ENCODE peak calls at places on chromosomes 6 and 20, in nine cellular contexts. Z is cardiac muscle cell, O is mammary epithelial cell, E is heart right ventricle, X is dorsolateral prefrontal cortex, Q is cardiac fibroblast, U is osteoblast, T is GM23338, W is endodermal cell. D is an unnamed sample.

GRCh38 chr6:135212020-135212806 is 31.1 kb downstream of the MYB start:
- DNase-seq in Z (no peak), O (peak; percentile 81), E (no peak), X (no peak), Q (no peak), U (peak; percentile 82), T (no peak), W (no peak), D (peak; percentile 88)

GRCh38 chr6:125444234-125444949 is 142.6 kb upstream of the HDDC2 start:
- DNase-seq in Z (peak; percentile 29), O (no peak), E (peak; percentile 82), X (no peak), Q (peak; percentile 7), U (peak; percentile 26), T (no peak), W (no peak), D (peak; percentile 32)

GRCh38 chr6:83808005-83808404 is 45.2 kb upstream of the RIPPLY2 start:
- DNase-seq in Z (no peak), O (no peak), E (no peak), X (no peak), Q (no peak), U (no peak), T (no peak), W (no peak), D (no peak)

GRCh38 chr6:111838749-111839484 is 34.3 kb downstream of the FYN start:
- DNase-seq in Z (no peak), O (no peak), E (no peak), X (no peak), Q (no peak), U (no peak), T (no peak), W (no peak), D (peak; percentile 73)

GRCh38 chr6:157989541-157990289 is 8.1 kb downstream of the SYNJ2 start:
- DNase-seq in Z (peak; percentile 46), O (peak; percentile 68), E (peak; percentile 63), X (peak; percentile 68), Q (peak; percentile 41), U (no peak), T (peak; percentile 38), W (peak; percentile 66), D (peak; percentile 32)

GRCh38 chr20:58829531-58829941 is 21.2 kb downstream of the GNAS-AS1 start:
- DNase-seq in Z (peak; percentile 25), O (no peak), E (peak; percentile 49), X (no peak), Q (no peak), U (peak; percentile 77), T (no peak), W (no peak), D (no peak)

GRCh38 chr6:156828280-156828703 is 51.1 kb downstream of the ARID1B start:
- DNase-seq in Z (peak; percentile 67), O (peak; percentile 93), E (no peak), X (no peak), Q (peak; percentile 92), U (peak; percentile 93), T (no peak), W (no peak), D (peak; percentile 88)

GRCh38 chr6:147209762-147210449 is 5.7 kb downstream of the STXBP5 start:
- DNase-seq in Z (peak; percentile 42), O (no peak), E (no peak), X (no peak), Q (no peak), U (no peak), T (no peak), W (no peak), D (no peak)

GRCh38 chr6:126020305-126021050 is 34.1 kb downstream of the TRMT11 start:
- DNase-seq in Z (no peak), O (no peak), E (no peak), X (no peak), Q (peak; percentile 49), U (peak; percentile 17), T (no peak), W (no peak), D (no peak)

GRCh38 chr6:165848099-165848461 is 185.0 kb upstream of the PDE10A start:
- DNase-seq in Z (no peak), O (no peak), E (no peak), X (no peak), Q (no peak), U (no peak), T (peak; percentile 66), W (peak; percentile 83), D (no peak)

GRCh38 chr6:165847407-165848098 is 184.5 kb upstream of the PDE10A start:
- DNase-seq in Z (peak; percentile 92), O (no peak), E (peak; percentile 42), X (no peak), Q (peak; percentile 56), U (no peak), T (no peak), W (peak; percentile 42), D (peak; percentile 77)

GRCh38 chr6:165844801-165845364 is 181.8 kb upstream of the PDE10A start:
- DNase-seq in Z (no peak), O (no peak), E (no peak), X (no peak), Q (no peak), U (no peak), T (no peak), W (no peak), D (peak; percentile 12)

GRCh38 chr6:165845488-165845887 is 182.4 kb upstream of the PDE10A start:
- DNase-seq in Z (peak; percentile 49), O (no peak), E (no peak), X (no peak), Q (no peak), U (no peak), T (no peak), W (no peak), D (peak; percentile 74)

DNA sequence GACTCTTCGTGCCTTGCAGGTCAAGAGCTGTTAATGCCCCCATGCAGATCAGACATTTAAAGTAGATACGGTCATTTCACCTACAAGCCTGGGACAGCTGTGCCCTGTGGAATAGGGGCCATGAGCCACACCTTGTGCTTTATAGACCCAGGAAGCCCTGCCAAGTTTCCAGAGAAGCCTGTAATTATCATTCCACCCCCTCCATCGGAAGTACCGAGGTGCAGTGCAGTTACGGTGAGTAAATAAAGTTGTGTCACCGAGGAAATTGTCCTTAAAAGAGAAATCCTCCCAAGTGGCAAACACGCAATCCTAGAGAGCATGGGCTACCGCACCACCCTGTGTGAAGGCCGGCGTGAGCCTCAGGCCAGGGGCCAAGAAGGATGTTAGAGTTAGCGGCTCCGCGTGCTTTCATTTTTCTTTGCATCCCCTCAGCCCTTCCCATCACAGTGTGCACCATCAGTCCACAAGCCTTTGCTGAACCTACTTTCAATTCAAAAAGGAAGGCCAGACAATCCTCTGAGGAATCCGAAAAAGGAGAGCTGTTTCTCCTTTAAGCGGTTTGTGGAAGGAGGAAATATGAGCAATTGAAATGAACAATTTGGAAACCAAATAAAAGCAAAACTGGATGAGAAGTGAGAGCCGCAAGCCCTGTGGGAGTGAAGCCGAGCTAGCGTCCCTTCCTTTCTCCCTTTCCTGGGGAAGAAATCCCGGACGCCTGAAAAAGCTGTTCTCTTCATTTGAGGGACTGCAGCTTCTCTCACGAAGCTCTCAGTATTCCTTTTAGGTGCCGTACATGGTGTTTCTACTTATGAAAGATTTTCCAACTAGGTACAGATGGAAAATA is 183.3 kb upstream of the PDE10A start:
- DNase-seq in Z (no peak), O (no peak), E (no peak), X (no peak), Q (peak; percentile 33), U (no peak), T (no peak), W (no peak), D (peak; percentile 29)
- H3K4me3 ChIP-seq in Z (no peak overlapping the region), O (no peak overlapping the region), E (peak overlapping the region; percentile 9), X (peak overlapping the region; percentile 8), Q (no peak overlapping the region), U (peak overlapping the region; percentile 70), T (no peak overlapping the region), W (no peak overlapping the region), D (peak overlapping the region; percentile 31)

GRCh38 chr6:165231581-165232276 is 77.7 kb downstream of the C6orf118 start:
- DNase-seq in Z (peak; percentile 72), O (peak; percentile 0), E (peak; percentile 22), X (no peak), Q (peak; percentile 66), U (peak; percentile 52), T (peak; percentile 54), W (peak; percentile 61), D (peak; percentile 24)

GRCh38 chr6:165229216-165229615 is 80.2 kb downstream of the C6orf118 start:
- DNase-seq in Z (no peak), O (no peak), E (no peak), X (no peak), Q (no peak), U (no peak), T (peak; percentile 23), W (no peak), D (no peak)

GRCh38 chr6:165232277-165232654 is 77.1 kb downstream of the C6orf118 start:
- DNase-seq in Z (no peak), O (no peak), E (no peak), X (no peak), Q (no peak), U (no peak), T (no peak), W (no peak), D (no peak)

GRCh38 chr6:165233089-165233488 is 76.3 kb downstream of the C6orf118 start:
- DNase-seq in Z (no peak), O (no peak), E (no peak), X (no peak), Q (no peak), U (no peak), T (no peak), W (no peak), D (no peak)

GRCh38 chr6:165231177-165231576 is 78.2 kb downstream of the C6orf118 start:
- DNase-seq in Z (no peak), O (no peak), E (no peak), X (no peak), Q (no peak), U (no peak), T (no peak), W (no peak), D (no peak)
- TF ChIP-seq CTCF in Z (no peak), O (no peak), E (no peak), X (no peak), Q (no peak), U (no peak), T (no peak), W (no peak), D (no peak)

DNA sequence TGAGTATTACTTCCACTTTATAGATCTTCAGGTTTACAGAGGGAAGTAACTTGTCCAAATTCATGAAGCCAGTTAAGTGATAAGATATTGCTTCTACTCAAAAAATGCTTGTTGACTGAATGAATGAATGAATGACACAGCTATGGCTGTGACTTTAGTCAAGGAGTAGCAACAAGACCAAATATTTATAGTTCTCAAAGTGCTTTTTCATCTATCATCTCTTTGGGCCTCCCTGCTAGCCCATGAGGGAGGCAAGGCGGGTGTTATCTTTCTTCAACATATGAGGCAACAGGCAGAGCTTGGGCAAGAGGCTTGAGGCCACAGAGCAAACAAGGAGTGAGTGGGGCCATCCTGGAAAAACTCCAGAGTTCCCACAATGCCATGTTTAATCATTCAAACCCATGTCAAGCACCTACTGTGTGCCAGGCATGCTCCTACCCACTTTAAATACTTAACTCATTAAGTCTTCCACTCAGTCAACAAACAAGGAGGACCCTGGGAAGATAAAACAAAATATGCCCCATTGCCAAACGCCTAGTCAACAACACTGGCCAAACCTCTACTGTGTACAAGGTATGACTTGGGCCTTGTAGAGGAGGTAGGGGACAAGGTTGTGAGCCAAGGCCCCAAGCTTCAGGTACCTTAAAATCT is 15.9 kb downstream of the BCL2L1 start:
- DNase-seq in Z (peak; percentile 73), O (no peak), E (no peak), X (no peak), Q (no peak), U (peak; percentile 68), T (no peak), W (no peak), D (peak; percentile 61)
- H3K4me3 ChIP-seq in Z (no peak overlapping the region), O (no peak overlapping the region), E (no peak overlapping the region), X (no peak overlapping the region), Q (no peak overlapping the region), U (no peak overlapping the region), T (no peak overlapping the region), W (no peak overlapping the region), D (no peak overlapping the region)

GRCh38 chr6:12158686-12159415 is 131.3 kb upstream of the EDN1 start:
- DNase-seq in Z (no peak), O (no peak), E (no peak), X (no peak), Q (no peak), U (no peak), T (no peak), W (no peak), D (no peak)
- TF ChIP-seq CTCF in Z (no peak), O (no peak), E (no peak), X (no peak), Q (no peak), U (no peak), T (peak; percentile 14), W (peak; percentile 53), D (peak; percentile 13)